ENCODE peak calls at places on chromosomes 1 and 21, in six cellular contexts. X, P, L, Y, W and M are unnamed samples.

GRCh38 chr1:156676820-156677615 is at the start of gene NES:
- DNase-seq in Y (no peak), X (peak; percentile 53), P (peak; percentile 93), L (peak; percentile 79), W (peak; percentile 50), M (peak; percentile 68)

GRCh38 chr21:37166733-37167132 is 93.7 kb downstream of the TTC3 start:
- DNase-seq in Y (no peak), X (no peak), L (no peak), W (no peak), P (peak; percentile 43), M (peak; percentile 7)

GRCh38 chr1:24914226-24915069 is 15.6 kb downstream of the RUNX3 start:
- DNase-seq in X (no peak), W (peak; percentile 57), Y (no peak), L (no peak), P (no peak), M (peak; percentile 72)

GRCh38 chr1:57192256-57192655 is 226.4 kb upstream of the C8B start:
- DNase-seq in L (no peak), X (no peak), W (no peak), P (no peak), Y (no peak), M (no peak)

GRCh38 chr21:17585875-17586450 is 26.7 kb downstream of the BTG3 start:
- DNase-seq in Y (no peak), P (no peak), X (peak; percentile 42), W (no peak), L (no peak), M (peak; percentile 53)

GRCh38 chr1:154860154-154860870 is 9.8 kb downstream of the KCNN3 start:
- DNase-seq in P (no peak), W (peak; percentile 62), X (no peak), L (no peak), Y (no peak), M (no peak)

GRCh38 chr1:215005078-215005477 is 77.5 kb upstream of the KCNK2 start:
- DNase-seq in Y (no peak), L (no peak), W (no peak), X (no peak), P (no peak), M (peak; percentile 37)

GRCh38 chr1:192580351-192580962 is 4.9 kb downstream of the RGS1 start:
- DNase-seq in P (no peak), W (peak; percentile 16), X (peak; percentile 52), Y (no peak), L (no peak), M (peak; percentile 49)

GRCh38 chr1:84740050-84740714 is 49.9 kb upstream of the SSX2IP start:
- DNase-seq in L (no peak), Y (no peak), P (no peak), W (no peak), X (no peak), M (no peak)

GRCh38 chr1:183604811-183605210 is 14.6 kb upstream of the NCF2 start:
- DNase-seq in X (no peak), P (no peak), Y (no peak), W (no peak), L (no peak), M (no peak)

GRCh38 chr1:212738330-212738729 is 38.7 kb upstream of the BATF3 start:
- DNase-seq in Y (no peak), W (no peak), P (no peak), X (no peak), L (no peak), M (no peak)

GRCh38 chr1:150162862-150163706 is 13.4 kb downstream of the PLEKHO1 start:
- DNase-seq in X (peak; percentile 80), P (peak; percentile 96), W (peak; percentile 81), Y (peak; percentile 73), L (peak; percentile 85), M (peak; percentile 96)

DNA sequence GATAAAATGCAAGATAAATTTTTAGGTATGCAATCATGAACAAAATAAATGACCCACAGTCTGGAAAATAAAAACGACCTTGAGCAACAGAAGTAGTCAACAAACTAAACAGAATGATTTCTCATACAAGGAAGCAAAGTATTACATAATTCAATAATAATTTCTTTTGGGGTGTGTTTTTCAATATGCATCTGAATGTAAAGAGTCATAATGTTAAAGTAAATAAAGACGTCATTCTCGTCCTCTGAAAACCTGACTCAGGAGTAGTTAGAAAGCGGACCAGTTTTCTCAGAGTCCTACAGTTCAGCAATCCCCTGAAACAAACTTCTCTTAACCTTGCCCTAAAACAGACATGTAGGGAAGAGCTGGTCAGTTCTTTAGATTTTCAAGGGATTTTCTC is 18.6 kb downstream of the CDC42BPA start:
- DNase-seq in L (no peak), X (no peak), Y (no peak), P (no peak), W (no peak), M (no peak)
- H3K4me1 ChIP-seq in L (peaks cover 7% of the 10 kb centered on the region), X (peaks cover 24% of the 10 kb centered on the region), Y (no peaks in the 10 kb centered on the region), P (no peaks in the 10 kb centered on the region), W (peaks cover 32% of the 10 kb centered on the region), M (peaks cover 8% of the 10 kb centered on the region)

GRCh38 chr1:204819495-204819894 is 51.2 kb upstream of the NFASC start:
- DNase-seq in L (no peak), X (no peak), W (no peak), Y (no peak), P (no peak), M (no peak)
- H3K27ac ChIP-seq in L (no peak overlapping the region), X (no peak overlapping the region), W (peak overlapping the region; percentile 71), Y (peak overlapping the region; percentile 90), P (no peak overlapping the region), M (no peak overlapping the region)

DNA sequence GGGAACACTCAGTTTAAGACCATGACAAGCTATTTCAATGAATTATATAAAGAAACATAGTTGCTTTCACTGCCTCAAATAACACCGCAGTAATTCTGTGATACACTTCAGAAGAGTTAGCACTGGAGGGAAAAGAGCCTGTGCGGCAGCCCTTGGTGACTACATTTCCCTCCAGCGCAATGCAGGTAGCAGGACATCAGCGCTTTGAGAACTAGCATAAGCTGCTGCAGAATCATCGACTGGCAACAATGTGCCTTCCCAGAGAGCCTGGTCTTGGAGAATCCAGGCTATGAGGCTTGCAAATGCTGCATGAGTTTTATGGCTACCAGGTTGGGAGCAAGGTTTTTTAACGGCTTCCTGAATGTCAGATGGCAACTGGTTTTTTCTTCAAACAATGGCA is 7.5 kb downstream of the NRIP1 start:
- DNase-seq in P (peak; percentile 37), W (peak; percentile 46), Y (no peak), X (no peak), L (peak; percentile 43), M (peak; percentile 28)
- H3K4me1 ChIP-seq in P (peaks cover 4% of the 10 kb centered on the region), W (peaks cover 86% of the 10 kb centered on the region), Y (no peaks in the 10 kb centered on the region), X (peaks cover 99% of the 10 kb centered on the region), L (peaks cover 41% of the 10 kb centered on the region), M (peaks cover 66% of the 10 kb centered on the region)

GRCh38 chr1:26410706-26411623 is at the start of gene LIN28A:
- DNase-seq in L (no peak), Y (no peak), P (no peak), W (no peak), X (no peak), M (no peak)

GRCh38 chr1:26412180-26412840 is 1.7 kb downstream of the LIN28A start:
- DNase-seq in Y (no peak), W (no peak), X (no peak), L (no peak), P (peak; percentile 87), M (no peak)

GRCh38 chr1:26409191-26409751 is 1.3 kb upstream of the LIN28A start:
- DNase-seq in Y (no peak), X (no peak), L (peak; percentile 26), W (no peak), P (peak; percentile 70), M (no peak)

GRCh38 chr1:26411624-26412074 is 1.0 kb downstream of the LIN28A start:
- DNase-seq in Y (no peak), P (peak; percentile 64), X (no peak), L (no peak), W (no peak), M (no peak)

GRCh38 chr1:26413031-26413430 is 2.4 kb downstream of the LIN28A start:
- DNase-seq in X (no peak), Y (no peak), P (no peak), L (no peak), W (no peak), M (no peak)
- H3K27ac ChIP-seq in X (no peak overlapping the region), Y (no peak overlapping the region), P (peak overlapping the region; percentile 58), L (no peak overlapping the region), W (no peak overlapping the region), M (no peak overlapping the region)

DNA sequence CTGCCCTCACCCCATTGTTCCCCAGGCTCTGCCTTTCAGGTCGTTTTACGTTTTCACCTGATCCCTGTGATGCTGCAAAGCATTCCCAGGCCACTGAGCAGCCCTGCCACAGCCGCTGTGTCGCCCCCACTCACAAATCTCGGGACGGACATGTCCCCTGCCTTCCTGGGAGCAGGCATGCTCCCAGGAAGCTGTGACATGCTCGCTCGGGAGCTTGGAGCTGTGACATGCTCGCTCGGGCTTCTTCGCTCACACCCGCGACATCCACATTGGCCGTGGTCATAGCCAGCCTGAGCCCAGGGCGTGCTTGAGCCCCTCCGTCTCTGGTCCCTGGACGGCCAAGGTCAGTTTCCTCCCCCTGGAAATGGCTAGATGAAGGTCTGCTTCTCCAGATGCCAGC is 169.1 kb upstream of the ARHGEF16 start:
- DNase-seq in W (no peak), X (no peak), Y (no peak), P (no peak), L (no peak), M (no peak)
- H3K4me1 ChIP-seq in W (no peaks in the 10 kb centered on the region), X (peaks cover 20% of the 10 kb centered on the region), Y (no peaks in the 10 kb centered on the region), P (no peaks in the 10 kb centered on the region), L (peaks cover 3% of the 10 kb centered on the region), M (peaks cover 6% of the 10 kb centered on the region)

GRCh38 chr1:232751393-232752140 is 53.6 kb upstream of the MAP10 start:
- DNase-seq in L (no peak), P (no peak), X (no peak), Y (no peak), W (no peak), M (no peak)
- H3K27ac ChIP-seq in L (no peak overlapping the region), P (no peak overlapping the region), X (no peak overlapping the region), Y (peak overlapping the region; percentile 30), W (no peak overlapping the region), M (no peak overlapping the region)

GRCh38 chr1:2617981-2618470 is 14.8 kb downstream of the MMEL1 start:
- DNase-seq in Y (no peak), W (no peak), L (peak; percentile 6), P (peak; percentile 19), X (no peak), M (no peak)

GRCh38 chr1:2611034-2611501 is 21.7 kb downstream of the MMEL1 start:
- DNase-seq in P (peak; percentile 92), X (no peak), L (peak; percentile 48), Y (peak; percentile 50), W (peak; percentile 77), M (peak; percentile 78)

GRCh38 chr1:2612591-2613365 is 20.0 kb downstream of the MMEL1 start:
- DNase-seq in P (no peak), L (peak; percentile 9), W (no peak), Y (peak; percentile 39), X (no peak), M (no peak)

GRCh38 chr1:2611621-2612437 is 21.0 kb downstream of the MMEL1 start:
- DNase-seq in Y (no peak), P (no peak), L (peak; percentile 9), W (no peak), X (no peak), M (no peak)

DNA sequence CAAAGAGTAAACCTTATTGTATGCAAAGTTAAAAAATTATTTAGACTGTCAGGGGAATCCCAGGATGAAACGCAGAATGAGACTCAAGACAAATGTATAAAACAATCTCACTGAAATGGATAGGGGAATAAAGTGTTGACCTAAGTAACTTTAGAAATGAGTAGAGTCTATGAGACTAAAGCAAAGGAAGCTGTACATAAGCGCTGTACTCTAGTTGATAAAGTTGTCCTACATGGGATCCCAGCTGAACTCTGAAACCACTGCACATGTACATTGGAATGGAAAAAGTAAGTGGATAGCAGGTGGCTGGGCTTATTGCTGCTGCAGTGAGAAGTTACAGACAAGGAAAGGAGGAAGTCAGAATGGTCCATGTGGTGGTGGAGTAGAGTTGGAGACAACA is 18.7 kb downstream of the MMEL1 start:
- DNase-seq in L (no peak), P (no peak), Y (no peak), X (no peak), W (no peak), M (no peak)
- H3K4me1 ChIP-seq in L (peaks cover 3% of the 10 kb centered on the region), P (no peaks in the 10 kb centered on the region), Y (no peaks in the 10 kb centered on the region), X (peaks cover 14% of the 10 kb centered on the region), W (peaks cover 8% of the 10 kb centered on the region), M (peaks cover 4% of the 10 kb centered on the region)